ENCODE peak calls at places on chromosomes 3 and 15, in four cellular contexts. J is A549, D is skeletal muscle cell, X is fibroblast of pulmonary artery. Q is an unnamed sample.

GRCh38 chr15:76309561-76310330 is 1.5 kb downstream of the ETFA start:
- DNase-seq in X (peak; percentile 20), J (no peak), D (no peak), Q (no peak)

GRCh38 chr3:42347928-42348327 is 62.5 kb downstream of the LYZL4 start:
- DNase-seq in J (no peak), X (no peak), D (no peak), Q (no peak)

GRCh38 chr3:140552403-140552802 is 125.5 kb upstream of the TRIM42 start:
- DNase-seq in D (no peak), X (no peak), J (no peak), Q (no peak)

GRCh38 chr15:100314809-100315400 is 26.9 kb downstream of the ADAMTS17 start:
- DNase-seq in J (no peak), X (no peak), D (no peak), Q (no peak)

GRCh38 chr15:69766156-69766555 is 313.5 kb downstream of the RPLP1 start:
- DNase-seq in J (no peak), X (no peak), D (no peak), Q (no peak)

GRCh38 chr15:77969055-77969454 is 108.5 kb downstream of the TBC1D2B start:
- DNase-seq in J (no peak), X (no peak), D (no peak), Q (no peak)

GRCh38 chr3:185630182-185630622 is 44.1 kb downstream of the SENP2 start:
- DNase-seq in D (no peak), J (no peak), X (peak; percentile 66), Q (no peak)

GRCh38 chr15:62739082-62739481 is 303.5 kb upstream of the TPM1 start:
- DNase-seq in X (peak; percentile 36), J (peak; percentile 32), D (no peak), Q (no peak)

GRCh38 chr3:1883489-1883888 is 215.2 kb upstream of the CNTN4 start:
- DNase-seq in X (no peak), J (no peak), D (no peak), Q (no peak)

GRCh38 chr3:123745184-123745855 is 138.8 kb downstream of the MYLK start:
- DNase-seq in X (peak; percentile 53), D (no peak), J (no peak), Q (no peak)

GRCh38 chr3:177827517-177828249 is 630.4 kb upstream of the TBL1XR1 start:
- DNase-seq in X (peak; percentile 88), J (peak; percentile 10), D (peak; percentile 79), Q (peak; percentile 83)

GRCh38 chr15:51970132-51970817 is 1.3 kb downstream of the LEO1 start:
- DNase-seq in J (no peak), X (no peak), D (no peak), Q (no peak)

GRCh38 chr15:51970981-51971352 is 611 bp downstream of the LEO1 start:
- DNase-seq in J (peak; percentile 48), D (no peak), X (no peak), Q (no peak)

GRCh38 chr15:51967583-51967982 is 4.0 kb downstream of the LEO1 start:
- DNase-seq in D (no peak), X (no peak), J (no peak), Q (no peak)

GRCh38 chr15:51971353-51972133 is at the start of gene LEO1:
- DNase-seq in J (peak; percentile 99), D (peak; percentile 98), X (peak; percentile 99), Q (peak; percentile 93)

DNA sequence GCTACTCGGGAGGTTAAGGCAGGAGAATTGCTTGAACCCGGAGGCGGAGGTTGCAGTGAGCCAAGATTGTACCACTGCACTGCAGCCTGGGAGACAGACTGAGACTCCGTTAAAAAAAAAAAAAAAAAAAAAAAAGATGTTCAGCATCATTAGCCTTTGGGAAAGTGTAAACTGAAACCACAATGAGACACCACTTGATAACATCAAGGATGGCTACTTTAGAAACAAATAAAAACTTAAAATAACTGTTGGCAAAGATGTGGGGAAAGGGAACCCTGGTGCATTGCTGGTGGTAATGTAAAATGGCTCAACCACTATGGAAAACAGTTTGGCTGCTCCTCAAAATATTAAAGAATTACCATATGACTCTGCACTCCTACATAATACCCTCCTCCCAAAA is 1.9 kb downstream of the LEO1 start:
- DNase-seq in X (no peak), D (no peak), J (no peak), Q (no peak)
- H3K4me3 ChIP-seq in X (no peak overlapping the region), D (no peak overlapping the region), J (peak overlapping the region; percentile 68), Q (no peak overlapping the region)

GRCh38 chr3:46880884-46881818 is 3.6 kb downstream of the PTH1R start:
- DNase-seq in J (no peak), D (no peak), X (no peak), Q (no peak)
- H3K4me3 ChIP-seq in J (peak overlapping the region; percentile 56), D (peak overlapping the region; percentile 57), X (no peak overlapping the region), Q (peak overlapping the region; percentile 59)

GRCh38 chr15:95327661-95328060 is 1002.8 kb upstream of the NR2F2 start:
- DNase-seq in J (no peak), D (no peak), X (no peak), Q (no peak)

GRCh38 chr15:95326689-95327525 is 1003.6 kb upstream of the NR2F2 start:
- DNase-seq in D (no peak), J (no peak), X (peak; percentile 4), Q (no peak)

GRCh38 chr15:95325763-95326688 is 1004.5 kb upstream of the NR2F2 start:
- DNase-seq in J (no peak), X (peak; percentile 86), D (peak; percentile 26), Q (no peak)

GRCh38 chr15:95329362-95329761 is 1001.1 kb upstream of the NR2F2 start:
- DNase-seq in D (no peak), X (no peak), J (no peak), Q (no peak)

GRCh38 chr15:95328559-95328958 is 1001.9 kb upstream of the NR2F2 start:
- DNase-seq in J (no peak), D (no peak), X (no peak), Q (no peak)
- H3K4me3 ChIP-seq in J (no peak overlapping the region), D (no peak overlapping the region), X (no peak overlapping the region), Q (no peak overlapping the region)

GRCh38 chr3:26915208-26915607 is 292.6 kb downstream of the LRRC3B start:
- DNase-seq in X (no peak), J (no peak), D (no peak), Q (no peak)

GRCh38 chr3:26921054-26921453 is 298.5 kb downstream of the LRRC3B start:
- DNase-seq in J (no peak), D (no peak), X (no peak), Q (no peak)

DNA sequence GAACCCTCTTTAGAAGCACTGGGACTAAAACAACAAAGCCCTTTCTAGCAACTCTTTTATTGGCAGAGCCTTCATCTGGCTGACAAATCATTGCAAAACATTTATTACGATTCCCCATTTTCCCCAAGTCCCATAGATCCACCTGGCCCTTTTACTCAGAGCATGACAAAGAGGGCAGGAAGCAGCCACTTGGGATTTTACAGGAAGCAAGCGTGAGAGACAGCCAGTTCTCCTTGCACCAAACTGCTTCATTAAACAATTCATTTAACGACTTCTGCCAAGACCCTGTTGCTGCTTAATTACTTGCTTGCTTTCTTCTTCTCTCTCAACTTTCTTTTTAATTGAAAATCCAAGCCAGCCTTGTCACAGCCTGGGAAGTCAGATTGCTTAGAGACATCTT is 298.0 kb downstream of the LRRC3B start:
- DNase-seq in J (no peak), X (no peak), D (no peak), Q (no peak)
- H3K4me3 ChIP-seq in J (no peak overlapping the region), X (no peak overlapping the region), D (no peak overlapping the region), Q (no peak overlapping the region)

GRCh38 chr3:25884981-25885380 is 95.1 kb downstream of the OXSM start:
- DNase-seq in J (no peak), X (no peak), D (no peak), Q (no peak)

GRCh38 chr3:25894101-25894500 is 104.2 kb downstream of the OXSM start:
- DNase-seq in J (no peak), D (no peak), X (no peak), Q (no peak)

GRCh38 chr3:25885544-25885943 is 95.7 kb downstream of the OXSM start:
- DNase-seq in X (no peak), J (no peak), D (no peak), Q (no peak)

GRCh38 chr3:25887907-25888306 is 98.0 kb downstream of the OXSM start:
- DNase-seq in D (no peak), J (no peak), X (no peak), Q (no peak)

DNA sequence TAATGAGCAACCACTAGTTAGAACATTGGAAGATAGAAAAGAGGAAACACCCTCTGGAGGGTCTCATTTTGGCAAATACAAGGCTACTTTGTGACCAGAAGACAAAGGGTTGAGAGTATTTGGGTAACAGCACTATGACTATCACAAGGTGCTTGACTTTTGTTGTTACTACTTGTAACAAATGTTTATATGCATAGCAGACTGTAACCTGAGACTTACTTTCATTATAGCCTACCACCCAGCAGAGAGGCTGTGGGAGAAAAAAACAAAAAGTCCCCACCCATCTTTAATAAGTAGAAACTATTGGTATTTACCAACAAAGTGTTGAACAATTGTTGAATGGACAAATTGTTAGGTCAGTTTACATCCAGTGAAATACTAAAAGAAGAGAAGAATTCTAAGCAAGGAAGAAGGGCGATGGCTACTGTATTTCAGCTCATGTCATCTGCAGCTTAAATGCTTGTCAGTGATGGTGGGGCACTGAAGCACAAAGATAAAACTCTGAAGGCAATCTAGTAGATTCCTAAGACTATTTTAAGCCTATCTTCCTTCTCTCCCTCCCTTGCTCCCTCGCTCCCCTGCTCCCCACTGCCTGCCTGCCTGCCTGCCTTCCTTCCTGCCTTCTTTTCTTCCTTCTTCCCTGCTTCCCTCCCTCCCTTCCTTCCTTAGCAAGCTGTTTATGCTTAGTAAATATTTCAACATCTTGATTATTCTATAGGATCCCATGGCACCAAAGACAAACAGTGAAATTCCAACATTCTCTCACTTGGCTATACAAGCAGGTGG is 99.4 kb downstream of the OXSM start:
- DNase-seq in D (no peak), J (no peak), X (no peak), Q (no peak)
- H3K4me3 ChIP-seq in D (no peak overlapping the region), J (no peak overlapping the region), X (no peak overlapping the region), Q (no peak overlapping the region)

Q was measured in AG04449.